ENCODE peak calls at places on chromosome 18, in ten cellular contexts. I, M, Y, K, B, G, N, W, L and S are unnamed samples.

GRCh38 chr18:67232991-67233390 is 283.5 kb downstream of the DSEL start:
- DNase-seq in W (no peak), I (no peak), B (no peak), K (no peak), G (no peak), Y (no peak), N (no peak), M (no peak), L (no peak), S (no peak)

GRCh38 chr18:11761553-11761952 is 72.5 kb downstream of the GNAL start:
- DNase-seq in I (no peak), W (no peak), K (no peak), M (no peak), G (no peak), L (no peak), B (no peak), Y (no peak), N (no peak), S (no peak)

GRCh38 chr18:78605255-78605654 is 374.4 kb upstream of the SALL3 start:
- DNase-seq in M (no peak), B (no peak), K (no peak), G (no peak), Y (no peak), L (no peak), I (no peak), W (no peak), N (no peak), S (no peak)

GRCh38 chr18:44939037-44939665 is 258.5 kb downstream of the SETBP1 start:
- DNase-seq in W (no peak), B (no peak), I (no peak), L (no peak), N (no peak), Y (no peak), K (no peak), G (no peak), M (no peak), S (no peak)

GRCh38 chr18:12304351-12305210 is 3.5 kb upstream of the TUBB6 start:
- DNase-seq in L (peak), Y (peak), N (no peak), G (no peak), W (no peak), B (peak), I (no peak), M (no peak), K (no peak), S (no peak)

GRCh38 chr18:58186258-58186948 is 142.4 kb downstream of the NEDD4L start:
- DNase-seq in K (peak), Y (peak), M (peak), G (no peak), L (peak), N (no peak), B (no peak), I (no peak), W (no peak), S (no peak)

GRCh38 chr18:2572144-2572682 is 856 bp downstream of the NDC80 start:
- DNase-seq in I (no peak), Y (no peak), M (no peak), K (no peak), L (no peak), N (no peak), G (no peak), B (no peak), W (no peak), S (no peak)

GRCh38 chr18:3391704-3392466 is 58.1 kb upstream of the TGIF1 start:
- DNase-seq in L (no peak), K (no peak), W (no peak), Y (no peak), G (no peak), I (no peak), M (no peak), N (no peak), B (no peak), S (no peak)

GRCh38 chr18:63002305-63002704 is 287.0 kb downstream of the PHLPP1 start:
- DNase-seq in M (no peak), W (no peak), B (no peak), K (no peak), N (no peak), I (no peak), Y (no peak), G (no peak), L (no peak), S (no peak)

GRCh38 chr18:11591957-11592356 is 17.4 kb upstream of the SLC35G4 start:
- DNase-seq in Y (no peak), W (no peak), L (no peak), N (no peak), I (no peak), K (no peak), G (no peak), M (no peak), B (no peak), S (no peak)

GRCh38 chr18:80159713-80160636 is 50.9 kb downstream of the ADNP2 start:
- DNase-seq in L (no peak), K (no peak), G (peak), M (no peak), B (no peak), I (peak), Y (no peak), W (peak), N (peak), S (no peak)

GRCh38 chr18:14947482-14948162 is 199.7 kb downstream of the ANKRD30B start:
- DNase-seq in L (no peak), K (no peak), B (no peak), M (no peak), I (no peak), G (no peak), Y (no peak), W (no peak), N (no peak), S (no peak)

GRCh38 chr18:49802623-49803022 is 10.7 kb downstream of the ACAA2 start:
- DNase-seq in I (no peak), B (no peak), M (no peak), Y (no peak), W (no peak), G (no peak), K (no peak), L (no peak), N (no peak), S (no peak)

GRCh38 chr18:24685232-24685959 is 225.0 kb downstream of the HRH4 start:
- DNase-seq in N (no peak), L (no peak), K (no peak), G (no peak), B (no peak), W (no peak), Y (no peak), M (no peak), I (no peak), S (no peak)